ENCODE peak calls at places on chromosomes 3 and 15, in five cellular contexts. One of them, this sample, is unnamed.

GRCh38 chr3:146471012-146471411 is 1.7 kb upstream of the PLSCR2 start:
- DNase-seq in activated gamma-delta T cell treated with Interleukin-2 at 50 U/mL for 16 hours: no peak
- DNase-seq in T1000: no peak
- DNase-seq in skeletal muscle cell: no peak
- DNase-seq in NCI-H1105: no peak
- DNase-seq in this sample: no peak

GRCh38 chr3:156718622-156719300 is 44.4 kb downstream of the TIPARP start:
- DNase-seq in activated gamma-delta T cell treated with Interleukin-2 at 50 U/mL for 16 hours: no peak
- DNase-seq in T1000: no peak
- DNase-seq in skeletal muscle cell: no peak
- DNase-seq in NCI-H1105: no peak
- DNase-seq in this sample: no peak

GRCh38 chr3:185677146-185677829 is 91.2 kb downstream of the SENP2 start:
- DNase-seq in activated gamma-delta T cell treated with Interleukin-2 at 50 U/mL for 16 hours: no peak
- DNase-seq in T1000: no peak
- DNase-seq in skeletal muscle cell: peak; percentile 27
- DNase-seq in NCI-H1105: peak; percentile 67
- DNase-seq in this sample: no peak

GRCh38 chr3:94249491-94250079 is 186.7 kb downstream of the NSUN3 start:
- DNase-seq in activated gamma-delta T cell treated with Interleukin-2 at 50 U/mL for 16 hours: peak; percentile 47
- DNase-seq in T1000: peak; percentile 30
- DNase-seq in skeletal muscle cell: peak; percentile 25
- DNase-seq in NCI-H1105: peak; percentile 57
- DNase-seq in this sample: peak; percentile 59

GRCh38 chr3:93969443-93969842 is 4.3 kb downstream of the PROS1 start:
- DNase-seq in activated gamma-delta T cell treated with Interleukin-2 at 50 U/mL for 16 hours: no peak
- DNase-seq in T1000: no peak
- DNase-seq in skeletal muscle cell: no peak
- DNase-seq in NCI-H1105: no peak
- DNase-seq in this sample: no peak

GRCh38 chr3:38458796-38459498 is 5.3 kb downstream of the ACVR2B start:
- DNase-seq in activated gamma-delta T cell treated with Interleukin-2 at 50 U/mL for 16 hours: no peak
- DNase-seq in T1000: no peak
- DNase-seq in skeletal muscle cell: no peak
- DNase-seq in NCI-H1105: no peak
- DNase-seq in this sample: no peak

GRCh38 chr3:182108351-182108750 is 396.6 kb downstream of the SOX2 start:
- DNase-seq in activated gamma-delta T cell treated with Interleukin-2 at 50 U/mL for 16 hours: no peak
- DNase-seq in T1000: no peak
- DNase-seq in skeletal muscle cell: no peak
- DNase-seq in NCI-H1105: no peak
- DNase-seq in this sample: no peak

GRCh38 chr3:106473576-106474506 is 605.0 kb upstream of the CBLB start:
- DNase-seq in activated gamma-delta T cell treated with Interleukin-2 at 50 U/mL for 16 hours: no peak
- DNase-seq in T1000: no peak
- DNase-seq in skeletal muscle cell: no peak
- DNase-seq in NCI-H1105: no peak
- DNase-seq in this sample: no peak

GRCh38 chr3:7669641-7670040 is 808.7 kb downstream of the GRM7 start:
- DNase-seq in activated gamma-delta T cell treated with Interleukin-2 at 50 U/mL for 16 hours: no peak
- DNase-seq in T1000: no peak
- DNase-seq in skeletal muscle cell: no peak
- DNase-seq in NCI-H1105: no peak
- DNase-seq in this sample: no peak

GRCh38 chr15:25971053-25971452 is 107.9 kb upstream of the ATP10A start:
- DNase-seq in activated gamma-delta T cell treated with Interleukin-2 at 50 U/mL for 16 hours: no peak
- DNase-seq in T1000: no peak
- DNase-seq in skeletal muscle cell: no peak
- DNase-seq in NCI-H1105: no peak
- DNase-seq in this sample: no peak

GRCh38 chr15:101204744-101205535 is 46.9 kb downstream of the CHSY1 start:
- DNase-seq in activated gamma-delta T cell treated with Interleukin-2 at 50 U/mL for 16 hours: no peak
- DNase-seq in T1000: no peak
- DNase-seq in skeletal muscle cell: no peak
- DNase-seq in NCI-H1105: no peak
- DNase-seq in this sample: no peak

GRCh38 chr15:80234883-80235282 is 17.1 kb downstream of the CTXND1 start:
- DNase-seq in activated gamma-delta T cell treated with Interleukin-2 at 50 U/mL for 16 hours: peak; percentile 16
- DNase-seq in T1000: no peak
- DNase-seq in skeletal muscle cell: no peak
- DNase-seq in NCI-H1105: no peak
- DNase-seq in this sample: peak; percentile 48

GRCh38 chr3:136898954-136899353 is 36.9 kb downstream of the NCK1 start:
- DNase-seq in activated gamma-delta T cell treated with Interleukin-2 at 50 U/mL for 16 hours: no peak
- DNase-seq in T1000: no peak
- DNase-seq in skeletal muscle cell: no peak
- DNase-seq in NCI-H1105: no peak
- DNase-seq in this sample: no peak

GRCh38 chr3:186653079-186653710 is 12.6 kb upstream of the HRG start:
- DNase-seq in activated gamma-delta T cell treated with Interleukin-2 at 50 U/mL for 16 hours: no peak
- DNase-seq in T1000: no peak
- DNase-seq in skeletal muscle cell: no peak
- DNase-seq in NCI-H1105: no peak
- DNase-seq in this sample: no peak

GRCh38 chr3:12399226-12399625 is 85.1 kb upstream of the TSEN2 start:
- DNase-seq in activated gamma-delta T cell treated with Interleukin-2 at 50 U/mL for 16 hours: no peak
- DNase-seq in T1000: no peak
- DNase-seq in skeletal muscle cell: no peak
- DNase-seq in NCI-H1105: no peak
- DNase-seq in this sample: no peak

GRCh38 chr3:69012111-69012835 is 1.2 kb downstream of the EOGT start:
- DNase-seq in activated gamma-delta T cell treated with Interleukin-2 at 50 U/mL for 16 hours: no peak
- DNase-seq in T1000: no peak
- DNase-seq in skeletal muscle cell: no peak
- DNase-seq in NCI-H1105: no peak
- DNase-seq in this sample: no peak

GRCh38 chr3:157131861-157132260 is 28.1 kb downstream of the CCNL1 start:
- DNase-seq in activated gamma-delta T cell treated with Interleukin-2 at 50 U/mL for 16 hours: no peak
- DNase-seq in T1000: no peak
- DNase-seq in skeletal muscle cell: no peak
- DNase-seq in NCI-H1105: no peak
- DNase-seq in this sample: no peak

GRCh38 chr15:63013052-63013808 is 29.3 kb upstream of the TPM1 start:
- DNase-seq in activated gamma-delta T cell treated with Interleukin-2 at 50 U/mL for 16 hours: no peak
- DNase-seq in T1000: no peak
- DNase-seq in skeletal muscle cell: peak; percentile 81
- DNase-seq in NCI-H1105: no peak
- DNase-seq in this sample: no peak

GRCh38 chr15:68256675-68257450 is 20.7 kb upstream of the FEM1B start:
- DNase-seq in activated gamma-delta T cell treated with Interleukin-2 at 50 U/mL for 16 hours: peak; percentile 60
- DNase-seq in T1000: no peak
- DNase-seq in skeletal muscle cell: peak; percentile 90
- DNase-seq in NCI-H1105: no peak
- DNase-seq in this sample: peak; percentile 74

GRCh38 chr3:123201223-123201556 is 553 bp upstream of the SEC22A start:
- DNase-seq in activated gamma-delta T cell treated with Interleukin-2 at 50 U/mL for 16 hours: no peak
- DNase-seq in T1000: no peak
- DNase-seq in skeletal muscle cell: no peak
- DNase-seq in NCI-H1105: no peak
- DNase-seq in this sample: no peak

GRCh38 chr3:113193298-113193697 is 18.1 kb upstream of the BOC start:
- DNase-seq in activated gamma-delta T cell treated with Interleukin-2 at 50 U/mL for 16 hours: no peak
- DNase-seq in T1000: no peak
- DNase-seq in skeletal muscle cell: no peak
- DNase-seq in NCI-H1105: no peak
- DNase-seq in this sample: no peak

GRCh38 chr3:32083901-32084300 is 22.5 kb upstream of the GPD1L start:
- DNase-seq in activated gamma-delta T cell treated with Interleukin-2 at 50 U/mL for 16 hours: no peak
- DNase-seq in T1000: no peak
- DNase-seq in skeletal muscle cell: no peak
- DNase-seq in NCI-H1105: no peak
- DNase-seq in this sample: no peak

GRCh38 chr3:169522595-169523529 is 140.7 kb downstream of the MECOM start:
- DNase-seq in activated gamma-delta T cell treated with Interleukin-2 at 50 U/mL for 16 hours: no peak
- DNase-seq in T1000: no peak
- DNase-seq in skeletal muscle cell: no peak
- DNase-seq in NCI-H1105: no peak
- DNase-seq in this sample: no peak

GRCh38 chr3:3707858-3708768 is 91.1 kb upstream of the LRRN1 start:
- DNase-seq in activated gamma-delta T cell treated with Interleukin-2 at 50 U/mL for 16 hours: no peak
- DNase-seq in T1000: no peak
- DNase-seq in skeletal muscle cell: no peak
- DNase-seq in NCI-H1105: no peak
- DNase-seq in this sample: no peak